ENCODE peak calls at places on chromosome 6, in ten cellular contexts. One of them, this sample, is unnamed.
A peak's percentile ranks its signal among the peaks of the same experiment; 100 is the strongest.

GRCh38 chr6:37036146-37036545 is 30.7 kb downstream of the FGD2 start:
- DNase-seq in AG04450: no peak
- DNase-seq in MM.1S: no peak
- DNase-seq in AG04449: no peak
- DNase-seq in lung: no peak
- DNase-seq in adrenal gland: no peak
- DNase-seq in BJ: no peak
- DNase-seq in left lung: no peak
- DNase-seq in HepG2: no peak
- DNase-seq in GM23338: peak; percentile 50
- DNase-seq in this sample: no peak

GRCh38 chr6:155645328-155645727 is 189.7 kb upstream of the NOX3 start:
- DNase-seq in AG04449: no peak
- DNase-seq in MM.1S: no peak
- DNase-seq in HepG2: no peak
- DNase-seq in left lung: no peak
- DNase-seq in AG04450: no peak
- DNase-seq in BJ: peak; percentile 6
- DNase-seq in lung: no peak
- DNase-seq in adrenal gland: no peak
- DNase-seq in GM23338: no peak
- DNase-seq in this sample: no peak

GRCh38 chr6:137914530-137915193 is 47.6 kb downstream of the TNFAIP3 start:
- DNase-seq in MM.1S: no peak
- DNase-seq in lung: no peak
- DNase-seq in AG04450: no peak
- DNase-seq in GM23338: no peak
- DNase-seq in adrenal gland: no peak
- DNase-seq in AG04449: no peak
- DNase-seq in HepG2: no peak
- DNase-seq in left lung: no peak
- DNase-seq in BJ: no peak
- DNase-seq in this sample: no peak

GRCh38 chr6:132952998-132953397 is 138.6 kb downstream of the RPS12 start:
- DNase-seq in MM.1S: no peak
- DNase-seq in BJ: no peak
- DNase-seq in GM23338: no peak
- DNase-seq in left lung: no peak
- DNase-seq in adrenal gland: no peak
- DNase-seq in AG04449: no peak
- DNase-seq in lung: no peak
- DNase-seq in AG04450: no peak
- DNase-seq in HepG2: no peak
- DNase-seq in this sample: no peak

GRCh38 chr6:37033255-37033654 is 27.8 kb downstream of the FGD2 start:
- DNase-seq in lung: no peak
- DNase-seq in AG04450: no peak
- DNase-seq in HepG2: no peak
- DNase-seq in left lung: no peak
- DNase-seq in AG04449: no peak
- DNase-seq in MM.1S: no peak
- DNase-seq in BJ: no peak
- DNase-seq in adrenal gland: peak; percentile 69
- DNase-seq in GM23338: no peak
- DNase-seq in this sample: no peak

GRCh38 chr6:25896252-25896651 is 22.2 kb upstream of the SLC17A3 start:
- DNase-seq in MM.1S: no peak
- DNase-seq in adrenal gland: no peak
- DNase-seq in lung: no peak
- DNase-seq in BJ: no peak
- DNase-seq in HepG2: no peak
- DNase-seq in left lung: no peak
- DNase-seq in AG04449: no peak
- DNase-seq in GM23338: no peak
- DNase-seq in AG04450: no peak
- DNase-seq in this sample: no peak

GRCh38 chr6:13431861-13432465 is 55.4 kb downstream of the GFOD1 start:
- DNase-seq in MM.1S: no peak
- DNase-seq in GM23338: no peak
- DNase-seq in HepG2: peak; percentile 45
- DNase-seq in lung: no peak
- DNase-seq in left lung: no peak
- DNase-seq in BJ: no peak
- DNase-seq in AG04450: no peak
- DNase-seq in adrenal gland: no peak
- DNase-seq in AG04449: no peak
- DNase-seq in this sample: no peak

GRCh38 chr6:25302156-25302555 is 23.0 kb downstream of the CARMIL1 start:
- DNase-seq in left lung: no peak
- DNase-seq in GM23338: no peak
- DNase-seq in HepG2: no peak
- DNase-seq in lung: no peak
- DNase-seq in AG04450: no peak
- DNase-seq in AG04449: no peak
- DNase-seq in MM.1S: no peak
- DNase-seq in adrenal gland: no peak
- DNase-seq in BJ: no peak
- DNase-seq in this sample: no peak

GRCh38 chr6:149890629-149891045 is 7.3 kb downstream of the RAET1E start:
- DNase-seq in BJ: no peak
- DNase-seq in AG04449: no peak
- DNase-seq in adrenal gland: no peak
- DNase-seq in GM23338: no peak
- DNase-seq in MM.1S: no peak
- DNase-seq in lung: no peak
- DNase-seq in HepG2: no peak
- DNase-seq in AG04450: no peak
- DNase-seq in left lung: no peak
- DNase-seq in this sample: no peak

GRCh38 chr6:11229267-11230043 is 3.0 kb downstream of the NEDD9 start:
- DNase-seq in MM.1S: no peak
- DNase-seq in GM23338: peak; percentile 69
- DNase-seq in AG04449: no peak
- DNase-seq in HepG2: no peak
- DNase-seq in BJ: no peak
- DNase-seq in AG04450: no peak
- DNase-seq in lung: no peak
- DNase-seq in adrenal gland: no peak
- DNase-seq in left lung: no peak
- DNase-seq in this sample: no peak

GRCh38 chr6:163745566-163746400 is 331.3 kb downstream of the QKI start:
- DNase-seq in left lung: no peak
- DNase-seq in lung: no peak
- DNase-seq in AG04450: peak; percentile 47
- DNase-seq in adrenal gland: no peak
- DNase-seq in AG04449: peak; percentile 84
- DNase-seq in BJ: peak; percentile 47
- DNase-seq in MM.1S: no peak
- DNase-seq in GM23338: no peak
- DNase-seq in HepG2: peak; percentile 56
- DNase-seq in this sample: no peak

GRCh38 chr6:22651731-22652130 is 82.4 kb downstream of the HDGFL1 start:
- DNase-seq in BJ: no peak
- DNase-seq in AG04450: no peak
- DNase-seq in GM23338: no peak
- DNase-seq in lung: no peak
- DNase-seq in HepG2: no peak
- DNase-seq in MM.1S: no peak
- DNase-seq in adrenal gland: no peak
- DNase-seq in left lung: no peak
- DNase-seq in AG04449: no peak
- DNase-seq in this sample: no peak

GRCh38 chr6:11350294-11350693 is 117.8 kb upstream of the NEDD9 start:
- DNase-seq in MM.1S: no peak
- DNase-seq in AG04449: no peak
- DNase-seq in HepG2: peak; percentile 18
- DNase-seq in adrenal gland: no peak
- DNase-seq in left lung: peak; percentile 48
- DNase-seq in lung: peak; percentile 49
- DNase-seq in BJ: no peak
- DNase-seq in GM23338: no peak
- DNase-seq in AG04450: no peak
- DNase-seq in this sample: no peak

DNA sequence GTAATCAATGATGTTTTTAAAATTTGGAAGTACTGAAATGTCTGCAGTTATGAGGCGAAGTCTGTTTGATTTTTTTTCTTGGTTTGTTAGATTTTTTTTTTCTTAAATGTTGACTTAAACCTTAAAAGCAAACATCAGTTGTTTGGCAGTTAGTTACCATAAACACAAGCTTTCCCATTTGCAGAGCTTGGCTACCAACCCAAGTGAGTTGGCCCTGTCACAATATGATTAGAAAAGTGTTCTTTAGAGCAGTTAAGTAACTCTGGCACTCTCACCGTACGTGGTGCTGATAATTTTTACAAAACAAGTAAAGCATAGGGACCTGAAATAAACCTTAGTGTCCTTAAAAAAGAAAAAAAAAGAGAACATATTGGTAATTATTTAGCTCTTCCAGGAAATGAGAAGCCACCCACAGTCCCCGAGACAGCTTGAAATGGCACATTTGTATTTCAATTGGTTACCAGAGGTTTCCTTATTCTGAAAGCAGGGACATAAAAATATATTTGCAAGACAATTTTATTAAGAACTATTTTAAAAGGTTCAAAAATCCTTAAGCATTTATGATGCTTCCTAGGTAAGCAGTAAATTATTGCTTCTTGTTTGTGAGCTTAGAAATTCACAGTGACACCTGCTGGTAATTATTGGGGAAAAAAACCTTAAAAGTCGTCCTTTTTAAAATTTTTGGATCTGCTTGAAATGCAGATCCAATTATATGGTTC is 3.9 kb downstream of the HEY2 start:
- DNase-seq in MM.1S: peak; percentile 43
- DNase-seq in AG04449: no peak
- DNase-seq in adrenal gland: no peak
- DNase-seq in AG04450: no peak
- DNase-seq in BJ: no peak
- DNase-seq in left lung: no peak
- DNase-seq in lung: no peak
- DNase-seq in HepG2: peak; percentile 33
- DNase-seq in GM23338: peak; percentile 34
- DNase-seq in this sample: no peak
- TF ChIP-seq CTCF in MM.1S: peak; percentile 53
- TF ChIP-seq CTCF in AG04449: no peak
- TF ChIP-seq CTCF in adrenal gland: peak; percentile 42
- TF ChIP-seq CTCF in AG04450: peak; percentile 46
- TF ChIP-seq CTCF in BJ: peak; percentile 28
- TF ChIP-seq CTCF in left lung: peak; percentile 4
- TF ChIP-seq CTCF in lung: no peak
- TF ChIP-seq CTCF in HepG2: peak; percentile 45
- TF ChIP-seq CTCF in GM23338: peak; percentile 46
- TF ChIP-seq CTCF in this sample: peak; percentile 19

GRCh38 chr6:84588697-84589080 is 175.7 kb downstream of the TBX18 start:
- DNase-seq in AG04449: no peak
- DNase-seq in BJ: no peak
- DNase-seq in HepG2: no peak
- DNase-seq in lung: no peak
- DNase-seq in AG04450: no peak
- DNase-seq in left lung: no peak
- DNase-seq in GM23338: no peak
- DNase-seq in adrenal gland: no peak
- DNase-seq in MM.1S: no peak
- DNase-seq in this sample: no peak
- H3K4me3 ChIP-seq in AG04449: no peak overlapping the region
- H3K4me3 ChIP-seq in BJ: no peak overlapping the region
- H3K4me3 ChIP-seq in HepG2: no peak overlapping the region
- H3K4me3 ChIP-seq in lung: no peak overlapping the region
- H3K4me3 ChIP-seq in AG04450: no peak overlapping the region
- H3K4me3 ChIP-seq in left lung: no peak overlapping the region
- H3K4me3 ChIP-seq in GM23338: no peak overlapping the region
- H3K4me3 ChIP-seq in adrenal gland: no peak overlapping the region
- H3K4me3 ChIP-seq in MM.1S: no peak overlapping the region
- H3K4me3 ChIP-seq in this sample: no peak overlapping the region

GRCh38 chr6:48084201-48084600 is 26.8 kb downstream of the PTCHD4 start:
- DNase-seq in MM.1S: no peak
- DNase-seq in lung: no peak
- DNase-seq in BJ: no peak
- DNase-seq in AG04449: no peak
- DNase-seq in adrenal gland: no peak
- DNase-seq in left lung: no peak
- DNase-seq in HepG2: no peak
- DNase-seq in GM23338: no peak
- DNase-seq in AG04450: no peak
- DNase-seq in this sample: no peak

GRCh38 chr6:48086187-48086586 is 24.8 kb downstream of the PTCHD4 start:
- DNase-seq in BJ: no peak
- DNase-seq in GM23338: no peak
- DNase-seq in lung: no peak
- DNase-seq in MM.1S: no peak
- DNase-seq in AG04449: no peak
- DNase-seq in AG04450: no peak
- DNase-seq in HepG2: no peak
- DNase-seq in left lung: no peak
- DNase-seq in adrenal gland: no peak
- DNase-seq in this sample: no peak

GRCh38 chr6:48085131-48085741 is 25.8 kb downstream of the PTCHD4 start:
- DNase-seq in lung: no peak
- DNase-seq in left lung: no peak
- DNase-seq in BJ: no peak
- DNase-seq in HepG2: no peak
- DNase-seq in GM23338: no peak
- DNase-seq in adrenal gland: no peak
- DNase-seq in AG04450: no peak
- DNase-seq in AG04449: no peak
- DNase-seq in MM.1S: no peak
- DNase-seq in this sample: no peak

GRCh38 chr6:48092550-48093217 is 18.3 kb downstream of the PTCHD4 start:
- DNase-seq in lung: no peak
- DNase-seq in AG04450: no peak
- DNase-seq in MM.1S: no peak
- DNase-seq in AG04449: no peak
- DNase-seq in left lung: no peak
- DNase-seq in GM23338: no peak
- DNase-seq in adrenal gland: no peak
- DNase-seq in HepG2: no peak
- DNase-seq in BJ: no peak
- DNase-seq in this sample: no peak

DNA sequence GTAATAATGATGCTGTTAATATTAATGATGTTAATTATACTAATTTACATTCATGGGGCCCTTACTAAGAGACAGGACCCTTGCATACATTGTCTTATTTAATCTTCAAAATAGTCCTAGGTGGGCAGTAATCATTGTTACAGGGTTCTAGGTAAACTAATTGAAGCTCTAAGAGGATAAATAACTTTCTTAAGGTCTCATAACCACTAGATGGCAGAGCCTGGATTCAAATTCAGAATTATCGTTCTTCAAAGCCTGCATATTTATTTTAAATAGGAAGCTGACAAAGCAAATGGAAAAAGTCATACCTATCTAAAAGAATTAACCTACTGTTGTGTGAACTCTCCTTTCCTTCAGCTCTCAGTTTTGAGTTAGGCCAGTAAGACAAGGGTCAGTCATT is 23.5 kb downstream of the PTCHD4 start:
- DNase-seq in left lung: no peak
- DNase-seq in GM23338: peak; percentile 3
- DNase-seq in BJ: no peak
- DNase-seq in adrenal gland: no peak
- DNase-seq in AG04450: no peak
- DNase-seq in HepG2: no peak
- DNase-seq in MM.1S: no peak
- DNase-seq in lung: no peak
- DNase-seq in AG04449: no peak
- DNase-seq in this sample: no peak
- TF ChIP-seq CTCF in left lung: no peak
- TF ChIP-seq CTCF in GM23338: no peak
- TF ChIP-seq CTCF in BJ: peak; percentile 47
- TF ChIP-seq CTCF in adrenal gland: peak; percentile 25
- TF ChIP-seq CTCF in AG04450: peak; percentile 39
- TF ChIP-seq CTCF in HepG2: no peak
- TF ChIP-seq CTCF in MM.1S: peak; percentile 7
- TF ChIP-seq CTCF in lung: no peak
- TF ChIP-seq CTCF in AG04449: no peak
- TF ChIP-seq CTCF in this sample: peak; percentile 7

GRCh38 chr6:41502607-41503434 is 43.4 kb upstream of the FOXP4 start:
- DNase-seq in left lung: peak; percentile 46
- DNase-seq in adrenal gland: no peak
- DNase-seq in MM.1S: no peak
- DNase-seq in HepG2: no peak
- DNase-seq in GM23338: peak; percentile 87
- DNase-seq in AG04449: no peak
- DNase-seq in AG04450: no peak
- DNase-seq in lung: no peak
- DNase-seq in BJ: no peak
- DNase-seq in this sample: no peak
- H3K4me3 ChIP-seq in left lung: no peak overlapping the region
- H3K4me3 ChIP-seq in adrenal gland: no peak overlapping the region
- H3K4me3 ChIP-seq in MM.1S: no peak overlapping the region
- H3K4me3 ChIP-seq in HepG2: peak overlapping the region; percentile 68
- H3K4me3 ChIP-seq in GM23338: peak overlapping the region; percentile 54
- H3K4me3 ChIP-seq in AG04449: no peak overlapping the region
- H3K4me3 ChIP-seq in AG04450: no peak overlapping the region
- H3K4me3 ChIP-seq in lung: no peak overlapping the region
- H3K4me3 ChIP-seq in BJ: no peak overlapping the region
- H3K4me3 ChIP-seq in this sample: no peak overlapping the region

This sample was measured in GM12864.